ENCODE peak calls at places on chromosomes 7 and 10, in six cellular contexts. E, U, M, L, S and F are unnamed samples.

GRCh38 chr10:4833286-4833685 is 7.3 kb downstream of the AKR1E2 start:
- DNase-seq in E (no peak), S (no peak), M (no peak), U (no peak), L (no peak), F (no peak)

GRCh38 chr7:42227523-42227922 is 9.5 kb downstream of the GLI3 start:
- DNase-seq in M (no peak), S (no peak), L (no peak), U (no peak), E (no peak), F (no peak)

GRCh38 chr7:81715984-81716588 is 53.8 kb downstream of the HGF start:
- DNase-seq in S (no peak), U (no peak), E (peak), L (no peak), M (peak), F (no peak)

GRCh38 chr7:90596745-90597526 is 815 bp downstream of the CDK14 start:
- DNase-seq in L (no peak), S (no peak), E (peak), U (no peak), M (peak), F (no peak)

GRCh38 chr7:121499526-121500123 is 103.5 kb upstream of the FAM3C start:
- DNase-seq in E (no peak), M (no peak), S (no peak), L (no peak), U (no peak), F (no peak)

GRCh38 chr10:23419657-23420319 is 19.1 kb upstream of the OTUD1 start:
- DNase-seq in U (no peak), L (no peak), E (no peak), M (no peak), S (no peak), F (peak)

GRCh38 chr7:2760098-2760889 is 72.3 kb downstream of the AMZ1 start:
- DNase-seq in U (peak), M (peak), S (no peak), E (peak), L (peak), F (peak)

GRCh38 chr10:13787015-13787421 is 200.3 kb downstream of the PRPF18 start:
- DNase-seq in S (no peak), U (no peak), E (peak), L (no peak), M (no peak), F (no peak)

GRCh38 chr10:47165168-47165710 is 134.8 kb upstream of the GDF10 start:
- DNase-seq in U (no peak), S (no peak), E (no peak), M (no peak), L (no peak), F (no peak)
- H3K4me3 ChIP-seq in U (peak), S (peak), E (no peak), M (no peak), L (peak), F (no peak)

DNA sequence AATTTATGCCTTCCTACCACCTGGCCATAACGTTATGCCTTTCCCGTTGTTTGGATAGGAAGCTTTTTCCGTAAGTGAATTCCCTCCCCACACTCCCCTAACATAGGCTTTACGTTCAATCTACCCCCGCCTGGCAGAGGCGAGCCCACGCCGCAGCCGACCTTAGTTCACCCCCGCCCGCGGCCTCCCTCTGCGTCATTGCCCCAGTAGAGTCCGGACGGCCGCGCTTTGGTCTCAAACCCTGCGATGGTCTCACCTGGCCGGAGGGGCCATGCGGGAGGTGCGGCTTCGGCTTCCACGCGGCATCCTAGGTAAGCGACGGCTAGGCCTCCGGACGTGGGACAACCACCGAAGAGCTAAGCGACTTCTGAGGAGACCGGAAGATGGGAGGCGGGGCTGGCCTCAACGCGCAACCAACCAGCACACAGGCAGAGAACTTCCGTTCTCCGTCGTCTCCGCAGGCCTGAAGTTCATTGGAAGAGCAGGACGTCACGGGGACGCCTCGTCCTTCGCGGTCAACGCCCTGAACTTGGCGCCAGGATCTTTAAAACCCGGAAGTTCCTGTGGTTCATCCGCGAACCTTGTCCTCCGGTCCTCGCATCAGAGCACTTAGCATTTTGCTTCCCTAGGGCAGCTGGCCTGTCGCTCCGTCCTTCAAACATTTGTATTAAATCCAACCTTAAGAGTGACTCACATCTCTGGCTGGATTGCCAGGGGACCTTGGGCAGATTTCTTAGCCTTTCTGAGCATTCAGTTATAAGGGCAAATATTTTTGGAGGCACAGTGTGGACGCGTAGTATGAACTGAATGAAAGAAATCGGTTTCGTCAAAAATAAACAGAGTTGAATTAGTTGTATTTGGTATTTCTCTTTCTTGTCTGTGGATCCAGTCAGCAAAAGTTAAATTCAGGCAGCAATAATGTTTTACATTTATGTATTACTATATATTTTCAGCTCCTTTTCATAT is at the start of gene CHCHD2:
- DNase-seq in M (peak), E (peak), L (peak), S (peak), U (peak), F (peak)
- H3K4me3 ChIP-seq in M (peak), E (peak), L (peak), S (peak), U (peak), F (peak)

DNA sequence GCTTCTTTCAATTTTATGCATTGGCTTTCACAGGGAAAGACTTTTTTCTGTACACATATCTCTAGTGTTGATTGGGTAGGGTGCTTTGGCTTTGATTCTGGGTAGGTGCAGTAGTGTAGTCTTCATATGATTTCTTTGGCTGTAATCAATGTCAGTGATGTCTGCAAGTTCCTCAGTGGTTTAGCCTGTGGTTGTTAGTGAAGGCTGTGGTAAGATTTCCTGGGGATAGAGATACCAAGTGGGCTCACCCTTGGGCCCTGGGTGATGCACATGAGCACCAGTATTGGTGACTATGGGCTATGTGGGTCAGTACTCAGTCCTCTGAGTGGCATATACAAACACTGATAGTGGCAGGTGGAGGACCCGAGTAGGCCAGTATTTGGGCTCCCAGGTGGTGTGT is 13.0 kb downstream of the GIMAP8 start:
- DNase-seq in E (no peak), L (no peak), S (no peak), U (no peak), M (no peak), F (no peak)
- H3K4me3 ChIP-seq in E (no peak), L (no peak), S (no peak), U (no peak), M (no peak), F (no peak)

GRCh38 chr10:46998595-46998994 is 87.4 kb downstream of the PTPN20 start:
- DNase-seq in L (no peak), S (no peak), E (no peak), U (no peak), M (no peak), F (no peak)

GRCh38 chr10:46998192-46998591 is 87.0 kb downstream of the PTPN20 start:
- DNase-seq in M (no peak), L (no peak), E (no peak), S (no peak), U (no peak), F (no peak)

GRCh38 chr10:46995234-46995633 is 84.0 kb downstream of the PTPN20 start:
- DNase-seq in E (no peak), M (peak), U (no peak), S (no peak), L (no peak), F (no peak)

DNA sequence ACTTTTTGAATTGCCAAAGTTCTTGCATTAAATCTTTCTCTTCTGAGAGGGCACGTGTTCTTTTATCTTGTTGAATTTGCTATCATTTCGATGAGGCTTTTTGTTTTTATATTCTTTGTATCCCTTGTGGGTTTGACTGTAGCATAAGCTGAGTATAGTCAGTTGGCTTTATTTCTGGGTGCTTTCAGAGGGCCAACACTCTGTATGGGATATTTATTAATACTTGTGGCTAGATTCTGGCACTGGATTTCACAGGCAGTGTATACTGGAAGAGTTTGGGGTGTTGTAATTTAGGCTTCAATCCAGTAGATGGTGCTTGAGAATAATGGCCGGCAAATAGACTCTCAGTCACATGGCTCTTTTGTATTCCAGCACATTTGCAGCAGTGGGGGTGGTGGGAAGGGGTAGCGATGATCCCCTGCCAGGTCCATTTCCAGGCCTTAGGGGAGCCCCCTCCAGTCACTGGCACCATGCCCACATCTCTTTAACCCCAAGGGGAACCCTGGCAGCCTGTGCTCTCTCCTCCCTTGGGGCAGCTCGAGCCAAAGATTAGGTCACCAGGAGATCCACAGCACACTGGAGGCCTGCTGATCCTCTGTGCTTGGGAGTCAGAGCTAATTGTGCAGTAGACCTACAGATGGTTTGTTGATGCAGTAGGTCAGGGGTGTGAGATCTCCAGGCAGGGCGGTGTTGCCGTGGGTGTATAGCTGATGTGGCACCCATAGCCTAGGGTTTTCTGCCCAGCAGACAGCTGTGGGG is 81.7 kb downstream of the PTPN20 start:
- DNase-seq in E (peak), L (peak), U (no peak), S (no peak), M (peak), F (peak)
- H3K4me3 ChIP-seq in E (no peak), L (no peak), U (no peak), S (no peak), M (no peak), F (no peak)

DNA sequence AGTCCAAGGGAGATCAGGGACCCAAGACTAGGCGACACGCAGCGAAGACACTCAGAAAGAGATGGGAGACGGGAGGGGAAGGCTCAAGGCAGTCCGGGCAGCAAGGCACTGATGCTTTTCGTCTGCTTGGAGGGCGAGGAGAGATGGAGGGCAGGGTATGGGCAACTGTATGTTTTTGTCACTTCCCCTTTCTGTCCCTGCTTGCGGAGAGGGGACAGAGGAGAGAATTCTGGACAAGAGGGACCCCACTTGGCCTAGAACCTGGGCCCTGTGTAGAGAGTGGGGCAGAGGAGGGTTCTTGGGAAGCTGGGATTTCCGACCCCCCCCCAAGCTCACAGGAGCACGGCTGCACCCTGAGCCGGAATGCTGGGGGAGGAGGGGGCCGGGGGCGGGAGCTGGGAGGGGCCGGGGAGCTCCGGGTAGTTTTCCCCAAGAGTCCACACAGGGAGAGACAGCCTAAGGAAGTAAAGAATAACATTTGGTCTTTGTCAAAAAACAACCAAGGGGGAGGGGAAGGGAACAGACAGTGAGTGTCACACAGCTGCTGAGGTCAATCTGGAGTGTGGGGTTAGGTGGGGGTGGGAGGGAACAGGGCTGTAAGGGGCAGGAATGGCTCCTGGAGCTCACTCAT is 1.8 kb downstream of the LRCH4 start:
- DNase-seq in L (peak), S (no peak), U (peak), M (no peak), E (peak), F (no peak)
- H3K4me3 ChIP-seq in L (peak), S (peak), U (peak), M (peak), E (peak), F (peak)

GRCh38 chr7:114085313-114085591 is 166.4 kb upstream of the PPP1R3A start:
- DNase-seq in S (no peak), E (no peak), U (peak), M (no peak), L (no peak), F (no peak)

GRCh38 chr7:114084381-114085312 is 165.8 kb upstream of the PPP1R3A start:
- DNase-seq in M (peak), S (no peak), U (peak), E (no peak), L (peak), F (no peak)

GRCh38 chr7:114086906-114087651 is 168.3 kb upstream of the PPP1R3A start:
- DNase-seq in U (peak), S (no peak), M (peak), E (peak), L (peak), F (no peak)

GRCh38 chr7:114086491-114086905 is 167.7 kb upstream of the PPP1R3A start:
- DNase-seq in L (peak), E (no peak), M (no peak), S (no peak), U (peak), F (no peak)

DNA sequence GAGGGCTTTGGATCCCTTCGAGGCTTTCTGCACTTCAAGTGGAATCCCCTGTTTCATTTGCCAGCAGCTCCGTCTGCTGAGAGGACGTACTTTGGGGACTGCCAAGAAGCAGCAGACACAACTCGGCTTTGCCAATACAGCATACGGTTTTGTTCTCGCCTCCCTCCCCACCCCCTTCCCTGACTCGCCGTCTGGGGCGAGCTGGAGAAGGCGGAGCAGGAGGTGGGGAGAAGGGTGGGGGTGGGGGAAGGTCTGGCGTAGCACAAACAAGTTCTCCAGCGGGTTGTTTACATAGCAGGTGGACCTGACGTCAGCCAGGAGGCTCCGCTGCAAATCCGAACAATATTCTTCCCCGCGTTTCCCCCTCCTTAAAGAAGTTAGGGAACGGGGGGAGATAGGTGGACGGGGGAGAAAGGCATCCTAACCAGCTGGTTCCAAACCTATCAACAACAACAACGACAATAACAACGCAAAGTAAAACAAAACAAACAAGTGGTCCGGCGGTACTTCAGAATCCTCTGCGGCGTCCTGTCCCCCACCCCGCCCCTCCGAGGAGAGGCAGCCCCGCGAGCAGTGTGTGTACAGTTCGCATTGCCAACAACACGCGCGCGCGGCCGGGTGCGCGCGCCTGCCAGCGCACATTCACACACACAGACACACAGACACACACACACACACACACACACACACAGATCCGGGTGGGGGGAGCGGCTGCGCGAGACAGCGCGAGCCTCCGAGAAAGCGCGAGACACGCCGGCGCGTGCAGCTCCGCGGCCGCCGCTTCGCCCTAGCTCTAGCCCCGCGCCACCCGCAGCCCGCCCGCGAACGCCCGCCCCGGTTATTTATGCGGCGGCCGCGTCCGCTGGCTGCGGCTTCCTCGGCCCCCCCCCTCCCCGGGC is 167.0 kb upstream of the PPP1R3A start:
- DNase-seq in E (peak), M (peak), U (peak), L (peak), S (no peak), F (no peak)
- H3K4me3 ChIP-seq in E (peak), M (peak), U (peak), L (peak), S (peak), F (peak)

DNA sequence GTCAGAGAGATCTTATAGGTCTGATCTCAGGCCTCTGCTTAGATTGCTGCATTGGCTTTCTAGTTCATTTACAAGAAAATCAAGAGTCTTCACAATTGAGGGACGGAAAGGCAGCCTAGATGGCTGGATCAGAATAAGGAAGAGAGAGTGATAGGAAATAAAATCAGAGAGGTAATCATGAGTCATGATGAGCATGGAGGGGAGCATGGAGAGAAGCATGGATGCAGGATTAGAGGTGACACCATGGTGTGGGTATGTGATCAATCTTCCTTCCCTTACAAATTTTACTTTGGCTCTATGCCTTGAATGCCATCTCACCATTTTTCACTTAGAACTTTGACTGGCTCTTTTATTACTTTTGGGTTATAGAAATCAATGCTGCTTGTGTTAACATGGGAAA is 1.4 kb downstream of the BCCIP start:
- DNase-seq in E (peak), S (no peak), L (no peak), M (no peak), U (no peak), F (no peak)
- H3K4me3 ChIP-seq in E (peak), S (peak), L (peak), M (peak), U (peak), F (peak)

GRCh38 chr10:101779544-101780186 is 3.6 kb downstream of the NPM3 start:
- DNase-seq in L (peak), M (peak), E (peak), U (peak), S (peak), F (no peak)
- H3K4me3 ChIP-seq in L (peak), M (peak), E (no peak), U (peak), S (no peak), F (peak)